ENCODE peak calls at places on chromosomes 5 and 9, in ten cellular contexts. Y is left cardiac atrium, F is stomach, L is nephron progenitor cell, X is anterior cingulate cortex, I is aorta, B is HT1080, V is tibial nerve, N is T-helper 2 cell, E is kidney epithelial cell. S is an unnamed sample.

GRCh38 chr9:100474950-100475276 is 2.0 kb downstream of the TMEFF1 start:
- DNase-seq in B (no peak), N (no peak), F (no peak), X (no peak), I (no peak), V (no peak), E (no peak), L (no peak), Y (no peak), S (no peak)

GRCh38 chr9:92122792-92123191 is 7.6 kb upstream of the SPTLC1 start:
- DNase-seq in I (no peak), L (no peak), B (no peak), X (no peak), E (no peak), F (no peak), Y (no peak), N (no peak), V (no peak), S (no peak)

GRCh38 chr5:91178461-91178860 is 204.7 kb downstream of the ARRDC3 start:
- DNase-seq in B (no peak), X (no peak), E (no peak), Y (no peak), F (no peak), N (no peak), V (no peak), L (no peak), I (no peak), S (no peak)

GRCh38 chr5:1786621-1787471 is 12.8 kb downstream of the MRPL36 start:
- DNase-seq in X (no peak), V (no peak), L (no peak), E (no peak), N (no peak), F (no peak), I (peak), B (no peak), Y (no peak), S (no peak)

GRCh38 chr5:16178745-16179372 is 732 bp downstream of the MARCHF11 start:
- DNase-seq in N (no peak), B (peak), L (peak), V (peak), Y (peak), I (peak), E (peak), F (peak), X (peak), S (peak)

GRCh38 chr5:7446913-7447312 is 51.0 kb downstream of the ADCY2 start:
- DNase-seq in Y (no peak), X (no peak), F (no peak), V (no peak), L (no peak), E (no peak), N (no peak), B (no peak), I (no peak), S (no peak)

GRCh38 chr5:73513996-73514395 is 15.8 kb downstream of the BTF3 start:
- DNase-seq in V (no peak), I (no peak), X (no peak), Y (no peak), E (no peak), N (no peak), B (no peak), L (no peak), F (peak), S (no peak)

GRCh38 chr9:128192601-128193371 is 1.4 kb upstream of the CIZ1 start:
- DNase-seq in N (peak), F (peak), Y (peak), X (peak), L (no peak), V (peak), E (peak), I (peak), B (no peak), S (peak)

GRCh38 chr5:103918668-103919367 is 356.2 kb upstream of the NUDT12 start:
- DNase-seq in V (no peak), I (no peak), Y (no peak), X (no peak), N (no peak), E (peak), B (no peak), L (no peak), F (no peak), S (no peak)

GRCh38 chr9:111356567-111357244 is 26.7 kb upstream of the OR2K2 start:
- DNase-seq in Y (no peak), I (no peak), E (peak), X (no peak), F (no peak), L (peak), V (no peak), N (no peak), B (peak), S (peak)

GRCh38 chr5:147452137-147452838 is 57.6 kb downstream of the DPYSL3 start:
- DNase-seq in B (no peak), X (no peak), E (no peak), L (peak), V (no peak), Y (no peak), N (no peak), F (no peak), I (peak), S (no peak)

GRCh38 chr5:178116406-178116885 is 3.1 kb downstream of the N4BP3 start:
- DNase-seq in L (no peak), E (no peak), F (no peak), I (no peak), N (peak), Y (no peak), V (no peak), B (no peak), X (no peak), S (no peak)

GRCh38 chr9:89902450-89902849 is 297.6 kb downstream of the GADD45G start:
- DNase-seq in E (no peak), X (no peak), I (no peak), B (peak), F (no peak), V (no peak), L (no peak), N (no peak), Y (no peak), S (no peak)

GRCh38 chr5:64766105-64766504 is 2.4 kb downstream of the SREK1IP1 start:
- DNase-seq in N (no peak), B (peak), Y (no peak), V (no peak), I (no peak), X (no peak), F (no peak), E (no peak), L (no peak), S (no peak)

GRCh38 chr5:3602713-3603502 is 7.3 kb downstream of the IRX1 start:
- DNase-seq in L (peak), I (no peak), N (no peak), V (no peak), X (no peak), B (no peak), Y (peak), E (no peak), F (peak), S (no peak)

GRCh38 chr9:130882696-130883225 is 13.9 kb downstream of the QRFP start:
- DNase-seq in Y (no peak), F (no peak), N (no peak), V (no peak), B (no peak), I (no peak), L (no peak), E (no peak), X (no peak), S (no peak)

GRCh38 chr5:120848883-120849282 is 384.8 kb downstream of the PRR16 start:
- DNase-seq in I (no peak), F (no peak), E (no peak), B (no peak), V (no peak), X (no peak), N (no peak), L (no peak), Y (no peak), S (no peak)

GRCh38 chr5:150261231-150261630 is 28.3 kb downstream of the CAMK2A start:
- DNase-seq in X (no peak), N (no peak), I (peak), E (no peak), B (peak), L (no peak), F (no peak), V (no peak), Y (no peak), S (no peak)

GRCh38 chr5:10485142-10485795 is 43.6 kb downstream of the ROPN1L start:
- DNase-seq in L (no peak), I (peak), V (peak), E (no peak), F (peak), N (no peak), B (peak), Y (peak), X (no peak), S (peak)

GRCh38 chr5:125023673-125024072 is 277.2 kb upstream of the ZNF608 start:
- DNase-seq in Y (no peak), F (no peak), E (no peak), B (peak), X (no peak), L (no peak), V (no peak), N (no peak), I (no peak), S (no peak)

GRCh38 chr9:34328500-34328982 is 527 bp downstream of the KIF24 start:
- DNase-seq in F (no peak), E (no peak), L (no peak), I (no peak), X (no peak), Y (no peak), N (no peak), B (no peak), V (no peak), S (no peak)

GRCh38 chr5:4896328-4896727 is 243.8 kb upstream of the ADAMTS16 start:
- DNase-seq in V (no peak), N (no peak), B (no peak), E (no peak), F (no peak), X (no peak), Y (no peak), L (no peak), I (no peak), S (no peak)

GRCh38 chr5:159864885-159865622 is 51.2 kb upstream of the ADRA1B start:
- DNase-seq in B (no peak), E (no peak), I (no peak), F (no peak), N (no peak), Y (no peak), V (no peak), X (no peak), L (no peak), S (no peak)

GRCh38 chr5:150489358-150490295 is 18.3 kb upstream of the NDST1 start:
- DNase-seq in N (no peak), E (no peak), L (no peak), F (no peak), V (no peak), B (peak), I (peak), Y (no peak), X (peak), S (peak)

GRCh38 chr5:151164687-151165392 is 7.3 kb upstream of the ANXA6 start:
- DNase-seq in F (peak), E (no peak), X (peak), N (peak), B (peak), V (peak), I (peak), L (peak), Y (peak), S (peak)

GRCh38 chr9:138082918-138083636 is 205.5 kb downstream of the CACNA1B start:
- DNase-seq in E (no peak), V (no peak), B (no peak), F (peak), X (no peak), L (no peak), I (no peak), Y (no peak), N (no peak), S (peak)

GRCh38 chr5:138967806-138968448 is 92.8 kb upstream of the LRRTM2 start:
- DNase-seq in Y (no peak), X (no peak), I (no peak), L (no peak), V (no peak), E (no peak), F (peak), B (no peak), N (no peak), S (no peak)

GRCh38 chr9:110208031-110208430 is at the start of gene C9orf152:
- DNase-seq in X (no peak), L (no peak), F (peak), I (no peak), V (no peak), N (no peak), E (no peak), B (no peak), Y (no peak), S (no peak)

GRCh38 chr5:32613050-32613672 is 27.8 kb downstream of the SUB1 start:
- DNase-seq in F (peak), I (peak), V (peak), Y (peak), E (no peak), L (peak), B (peak), N (peak), X (peak), S (peak)

GRCh38 chr5:77670526-77670925 is 32.0 kb upstream of the OTP start:
- DNase-seq in L (no peak), E (no peak), B (no peak), X (no peak), F (no peak), Y (no peak), I (no peak), N (no peak), V (no peak), S (no peak)

GRCh38 chr9:104860280-104860679 is 67.7 kb downstream of the ABCA1 start:
- DNase-seq in N (no peak), B (no peak), X (no peak), V (no peak), Y (no peak), E (no peak), F (no peak), L (no peak), I (no peak), S (no peak)

GRCh38 chr5:90890183-90890582 is 331.6 kb downstream of the ADGRV1 start:
- DNase-seq in N (no peak), F (no peak), E (no peak), V (no peak), L (no peak), I (no peak), X (no peak), Y (no peak), B (no peak), S (no peak)

GRCh38 chr9:133991211-133991921 is 758 bp downstream of the VAV2 start:
- DNase-seq in L (peak), V (no peak), I (peak), F (no peak), E (no peak), X (no peak), N (no peak), Y (peak), B (no peak), S (no peak)

S was measured in SJSA1.